ENCODE peak calls at places on chromosomes 2 and 18, in seven cellular contexts. U is A549, Q is IMR-90, B is SK-N-SH, A is WTC11, J is HepG2, O is H1. K is an unnamed sample.

GRCh38 chr2:45670646-45671045 is 19.2 kb downstream of the PRKCE start:
- DNase-seq in Q (no peak), B (no peak), J (no peak), A (no peak), O (no peak), U (no peak), K (no peak)

GRCh38 chr2:48504647-48505327 is 25.2 kb upstream of the STON1 start:
- DNase-seq in O (no peak), U (peak; percentile 21), B (no peak), Q (peak; percentile 75), A (no peak), J (no peak), K (no peak)

GRCh38 chr18:13613591-13614317 is 112.6 kb downstream of the FAM210A start:
- DNase-seq in Q (no peak), O (no peak), U (no peak), B (no peak), J (no peak), A (no peak), K (no peak)

GRCh38 chr18:78813156-78813555 is 166.5 kb upstream of the SALL3 start:
- DNase-seq in Q (no peak), A (no peak), U (no peak), O (no peak), J (no peak), B (no peak), K (no peak)

GRCh38 chr2:198957183-198957582 is 500.6 kb downstream of the SATB2 start:
- DNase-seq in Q (no peak), U (no peak), O (no peak), B (no peak), J (no peak), A (no peak), K (no peak)

GRCh38 chr2:31230751-31231150 is 3.2 kb upstream of the EHD3 start:
- DNase-seq in O (no peak), A (no peak), Q (no peak), J (no peak), B (no peak), U (no peak), K (no peak)

GRCh38 chr2:11539317-11540147 is 5.7 kb downstream of the GREB1 start:
- DNase-seq in Q (no peak), A (no peak), J (peak; percentile 96), B (no peak), O (no peak), U (no peak), K (no peak)

GRCh38 chr2:221810216-221810615 is 238.1 kb upstream of the EPHA4 start:
- DNase-seq in U (no peak), A (no peak), J (no peak), O (no peak), Q (no peak), B (no peak), K (no peak)

GRCh38 chr2:128781888-128782385 is 463.3 kb upstream of the HS6ST1 start:
- DNase-seq in A (no peak), J (no peak), B (no peak), O (no peak), Q (no peak), U (no peak), K (no peak)

GRCh38 chr2:5164806-5165525 is 527.2 kb upstream of the SOX11 start:
- DNase-seq in B (no peak), U (no peak), Q (peak; percentile 67), O (no peak), A (no peak), J (no peak), K (no peak)

GRCh38 chr18:43081396-43081795 is 34.1 kb downstream of the RIT2 start:
- DNase-seq in Q (no peak), A (no peak), J (no peak), B (no peak), U (no peak), O (no peak), K (no peak)

GRCh38 chr18:75116809-75117208 is 92.1 kb downstream of the PTGR3 start:
- DNase-seq in O (no peak), J (no peak), A (no peak), U (no peak), Q (no peak), B (no peak), K (no peak)

GRCh38 chr2:120626566-120626965 is 109.1 kb upstream of the GLI2 start:
- DNase-seq in Q (no peak), U (no peak), A (no peak), B (no peak), O (no peak), J (no peak), K (no peak)

GRCh38 chr2:23077599-23077998 is 307.4 kb upstream of the KLHL29 start:
- DNase-seq in Q (no peak), A (no peak), O (peak; percentile 17), J (no peak), U (no peak), B (no peak), K (no peak)

GRCh38 chr2:199458017-199458805 is 472 bp upstream of the SATB2 start:
- DNase-seq in B (no peak), Q (no peak), A (peak; percentile 67), U (peak; percentile 71), J (no peak), O (no peak), K (peak; percentile 75)

GRCh38 chr2:45946023-45946422 is 294.5 kb downstream of the PRKCE start:
- DNase-seq in J (no peak), O (no peak), B (no peak), Q (peak; percentile 84), A (no peak), U (peak; percentile 53), K (no peak)

GRCh38 chr2:221629478-221629877 is 57.4 kb upstream of the EPHA4 start:
- DNase-seq in A (no peak), O (no peak), J (no peak), Q (peak; percentile 87), B (no peak), U (peak; percentile 39), K (no peak)

GRCh38 chr2:144583741-144584453 is 64.0 kb upstream of the ZEB2 start:
- DNase-seq in A (no peak), J (no peak), Q (peak; percentile 90), O (no peak), U (peak; percentile 13), B (no peak), K (no peak)

GRCh38 chr2:144582651-144583361 is 62.9 kb upstream of the ZEB2 start:
- DNase-seq in Q (no peak), O (no peak), J (no peak), U (no peak), B (no peak), A (no peak), K (peak; percentile 81)

GRCh38 chr2:144578099-144578498 is 58.2 kb upstream of the ZEB2 start:
- DNase-seq in O (no peak), A (no peak), U (no peak), Q (no peak), B (no peak), J (no peak), K (no peak)

GRCh38 chr2:144583362-144583692 is 63.4 kb upstream of the ZEB2 start:
- DNase-seq in B (no peak), J (no peak), Q (no peak), A (no peak), U (no peak), O (no peak), K (no peak)

DNA sequence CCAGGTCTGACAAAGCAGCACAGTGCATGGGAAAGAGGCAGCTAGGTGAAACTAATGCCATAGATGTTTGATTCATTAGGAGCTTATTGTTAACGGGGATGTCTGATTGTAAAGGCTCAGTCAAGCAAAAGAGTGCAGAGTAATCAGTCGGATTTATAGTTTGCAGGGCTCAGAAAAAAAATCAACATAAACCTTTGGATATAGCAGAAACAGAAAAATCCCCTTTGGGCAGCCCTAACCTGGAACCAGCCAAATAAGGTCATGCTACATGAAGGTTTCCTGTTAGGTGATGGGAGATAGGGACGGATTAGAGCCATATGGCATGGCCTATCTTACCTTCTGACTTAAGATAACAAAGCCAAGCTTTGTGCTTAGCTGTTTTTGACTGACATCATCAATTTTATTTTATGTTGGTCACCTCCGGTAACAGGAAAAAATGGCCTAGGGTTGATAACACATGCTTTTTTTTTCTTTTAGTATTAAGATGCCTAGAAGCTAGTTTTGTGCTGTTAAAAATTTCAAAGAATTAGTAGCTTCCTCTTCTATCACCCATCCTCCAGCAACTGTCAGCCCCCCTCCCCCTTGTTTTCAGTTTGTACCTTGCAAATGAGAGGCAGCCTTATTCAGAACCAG is 60.7 kb upstream of the ZEB2 start:
- DNase-seq in O (no peak), J (no peak), U (no peak), A (no peak), Q (no peak), B (peak; percentile 53), K (peak; percentile 67)
- TF ChIP-seq USF2 in O (no peak), J (no peak), U (no peak), A (no peak), Q (no peak), B (no peak), K (no peak)

DNA sequence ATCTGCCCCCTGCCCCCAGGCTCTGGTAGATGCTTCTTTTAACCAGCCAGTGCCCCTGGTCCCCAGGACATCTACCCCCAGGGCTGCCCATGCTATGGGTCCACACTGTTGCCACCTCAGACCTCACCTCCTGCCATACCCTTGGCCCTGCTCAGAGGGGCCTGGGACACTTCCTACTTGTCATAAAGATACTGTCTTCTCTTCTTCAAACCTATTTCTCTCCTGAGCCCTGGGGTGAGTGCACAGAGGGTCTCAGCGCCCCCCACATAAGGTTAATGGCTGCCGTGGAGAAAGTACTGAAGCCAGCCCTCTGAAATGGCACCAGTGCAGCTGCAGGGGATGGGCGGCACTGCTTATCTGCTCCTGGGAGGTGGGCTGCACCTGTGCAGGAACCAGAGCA is 77.6 kb upstream of the MGAT4A start:
- DNase-seq in U (no peak), B (no peak), J (no peak), A (no peak), Q (no peak), O (no peak), K (no peak)
- TF ChIP-seq USF2 in U (no peak), B (no peak), J (no peak), A (no peak), Q (no peak), O (no peak), K (no peak)

DNA sequence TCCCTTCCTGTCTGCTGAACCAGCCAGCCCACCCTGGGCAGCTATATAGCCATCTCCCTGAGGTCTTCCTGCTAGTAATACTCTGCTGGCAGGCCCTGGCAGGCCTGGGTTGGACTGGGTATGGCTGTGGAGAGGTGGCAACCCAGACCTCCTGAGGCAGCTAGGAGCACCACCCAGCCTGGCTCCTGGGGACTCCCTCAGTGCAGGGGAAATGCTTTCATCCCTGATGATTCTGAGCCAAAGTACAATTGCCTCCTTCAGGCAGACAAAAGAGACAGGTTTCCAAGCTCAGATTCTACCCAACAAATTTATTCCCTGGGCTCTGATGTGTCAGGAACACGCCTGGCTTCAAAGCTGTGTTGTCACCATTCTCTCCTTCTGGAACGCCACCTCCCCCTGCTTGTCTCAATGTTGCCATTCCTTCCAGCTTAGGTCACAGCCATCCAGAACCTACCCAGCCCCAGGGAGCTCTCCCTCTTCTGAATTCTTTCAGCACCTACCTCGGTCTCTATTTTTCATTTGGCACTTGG is 4.7 kb upstream of the DNAJB2 start:
- DNase-seq in Q (peak; percentile 81), A (no peak), O (no peak), B (no peak), U (peak; percentile 93), J (peak; percentile 74), K (no peak)
- TF ChIP-seq USF2 in Q (no peak), A (no peak), O (no peak), B (no peak), U (no peak), J (no peak), K (no peak)

DNA sequence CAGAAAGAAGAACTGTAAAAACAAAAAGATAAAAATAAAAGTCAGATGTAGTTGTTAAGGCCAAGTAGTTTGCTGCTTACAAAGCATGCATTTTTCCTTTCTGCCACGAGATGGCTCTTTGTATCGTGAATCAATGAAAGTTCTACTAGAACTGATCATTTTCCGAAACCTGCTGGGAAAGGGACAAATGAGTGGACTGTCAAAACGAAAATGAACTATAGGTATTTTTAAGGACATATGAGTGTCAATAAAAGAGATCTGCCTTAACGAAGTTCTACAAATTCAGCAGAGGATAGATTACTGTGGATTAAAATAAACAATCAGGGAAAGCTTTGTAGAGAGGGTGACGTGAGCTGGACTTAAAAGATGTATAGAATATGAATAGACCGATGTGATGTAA is 15.0 kb upstream of the ELOA2 start:
- DNase-seq in A (no peak), J (peak; percentile 40), U (peak; percentile 50), B (peak; percentile 42), O (no peak), Q (peak; percentile 60), K (peak; percentile 35)
- TF ChIP-seq USF2 in A (no peak), J (no peak), U (no peak), B (no peak), O (no peak), Q (no peak), K (no peak)

K was measured in K562.